ENCODE peak calls at places on chromosomes 3 and 15, in five cellular contexts. One of them, this sample, is unnamed.

GRCh38 chr3:120496278-120496975 is 45.6 kb upstream of the FSTL1 start:
- DNase-seq in GM20000: no peak
- DNase-seq in lower leg skin: no peak
- DNase-seq in neural crest cell: no peak
- DNase-seq in neural progenitor cell: no peak
- DNase-seq in this sample: no peak

GRCh38 chr15:23422946-23423708 is 23.9 kb downstream of the GOLGA6L2 start:
- DNase-seq in GM20000: no peak
- DNase-seq in lower leg skin: no peak
- DNase-seq in neural crest cell: no peak
- DNase-seq in neural progenitor cell: no peak
- DNase-seq in this sample: no peak

GRCh38 chr3:188090626-188091309 is 63.2 kb upstream of the LPP start:
- DNase-seq in GM20000: no peak
- DNase-seq in lower leg skin: no peak
- DNase-seq in neural crest cell: no peak
- DNase-seq in neural progenitor cell: no peak
- DNase-seq in this sample: no peak

GRCh38 chr15:91385301-91385700 is 285.2 kb downstream of the SV2B start:
- DNase-seq in GM20000: no peak
- DNase-seq in lower leg skin: no peak
- DNase-seq in neural crest cell: no peak
- DNase-seq in neural progenitor cell: no peak
- DNase-seq in this sample: no peak

GRCh38 chr15:82858932-82859331 is 49.5 kb downstream of the WHAMM start:
- DNase-seq in GM20000: no peak
- DNase-seq in lower leg skin: no peak
- DNase-seq in neural crest cell: no peak
- DNase-seq in neural progenitor cell: no peak
- DNase-seq in this sample: no peak

GRCh38 chr15:65981837-65982696 is 112.8 kb downstream of the RAB11A start:
- DNase-seq in GM20000: peak
- DNase-seq in lower leg skin: no peak
- DNase-seq in neural crest cell: peak
- DNase-seq in neural progenitor cell: peak
- DNase-seq in this sample: peak

GRCh38 chr3:101685870-101686307 is 629 bp downstream of the RPL24 start:
- DNase-seq in GM20000: no peak
- DNase-seq in lower leg skin: no peak
- DNase-seq in neural crest cell: peak
- DNase-seq in neural progenitor cell: no peak
- DNase-seq in this sample: no peak

GRCh38 chr15:74830868-74831267 is 4.4 kb downstream of the CPLX3 start:
- DNase-seq in GM20000: no peak
- DNase-seq in lower leg skin: no peak
- DNase-seq in neural crest cell: no peak
- DNase-seq in neural progenitor cell: no peak
- DNase-seq in this sample: no peak

GRCh38 chr15:58331903-58332675 is 99.7 kb upstream of the LIPC start:
- DNase-seq in GM20000: peak
- DNase-seq in lower leg skin: peak
- DNase-seq in neural crest cell: peak
- DNase-seq in neural progenitor cell: peak
- DNase-seq in this sample: peak

GRCh38 chr3:185362850-185363661 is at the start of gene MAP3K13:
- DNase-seq in GM20000: peak
- DNase-seq in lower leg skin: peak
- DNase-seq in neural crest cell: peak
- DNase-seq in neural progenitor cell: peak
- DNase-seq in this sample: peak

GRCh38 chr15:99253381-99254090 is 2.3 kb downstream of the LRRC28 start:
- DNase-seq in GM20000: peak
- DNase-seq in lower leg skin: no peak
- DNase-seq in neural crest cell: no peak
- DNase-seq in neural progenitor cell: no peak
- DNase-seq in this sample: no peak
- TF ChIP-seq CTCF in GM20000: no peak
- TF ChIP-seq CTCF in lower leg skin: no peak
- TF ChIP-seq CTCF in neural crest cell: no peak
- TF ChIP-seq CTCF in neural progenitor cell: no peak
- TF ChIP-seq CTCF in this sample: no peak

DNA sequence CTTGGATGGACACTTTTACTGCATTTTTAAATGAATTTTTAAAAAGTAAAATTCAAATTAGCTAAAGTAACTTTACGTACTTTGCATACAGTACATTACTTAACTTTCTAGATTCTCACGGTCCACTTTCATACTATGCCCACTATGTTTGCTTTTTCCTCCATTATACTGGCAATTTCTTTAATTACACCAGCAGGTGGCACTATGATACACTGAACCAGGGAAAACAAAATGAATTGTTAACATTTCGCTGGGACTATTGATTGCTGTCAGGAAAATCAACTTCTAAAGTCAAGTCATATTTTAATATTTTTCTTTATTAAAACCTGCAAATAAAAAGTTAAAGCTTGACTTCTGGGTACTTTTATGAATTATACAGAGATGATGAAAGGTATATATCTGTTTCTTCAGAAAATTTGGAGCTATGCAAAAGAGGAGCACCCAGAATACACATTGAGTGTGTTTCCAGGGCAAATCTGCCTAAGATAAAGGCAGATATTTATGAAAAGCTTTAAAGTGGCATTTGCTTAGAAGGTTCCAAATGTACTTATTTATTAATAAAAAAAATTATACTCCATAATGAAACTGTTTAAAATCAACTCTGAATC is 21.8 kb upstream of the POU1F1 start:
- DNase-seq in GM20000: peak
- DNase-seq in lower leg skin: no peak
- DNase-seq in neural crest cell: no peak
- DNase-seq in neural progenitor cell: peak
- DNase-seq in this sample: peak
- TF ChIP-seq CTCF in GM20000: peak
- TF ChIP-seq CTCF in lower leg skin: no peak
- TF ChIP-seq CTCF in neural crest cell: peak
- TF ChIP-seq CTCF in neural progenitor cell: peak
- TF ChIP-seq CTCF in this sample: peak

GRCh38 chr15:41583795-41584194 is 24.8 kb downstream of the TYRO3 start:
- DNase-seq in GM20000: no peak
- DNase-seq in lower leg skin: no peak
- DNase-seq in neural crest cell: no peak
- DNase-seq in neural progenitor cell: no peak
- DNase-seq in this sample: no peak
- TF ChIP-seq CTCF in GM20000: no peak
- TF ChIP-seq CTCF in lower leg skin: no peak
- TF ChIP-seq CTCF in neural crest cell: no peak
- TF ChIP-seq CTCF in neural progenitor cell: no peak
- TF ChIP-seq CTCF in this sample: no peak

GRCh38 chr3:43838877-43839276 is 148.1 kb downstream of the ABHD5 start:
- DNase-seq in GM20000: no peak
- DNase-seq in lower leg skin: no peak
- DNase-seq in neural crest cell: no peak
- DNase-seq in neural progenitor cell: no peak
- DNase-seq in this sample: no peak
- TF ChIP-seq CTCF in GM20000: no peak
- TF ChIP-seq CTCF in lower leg skin: no peak
- TF ChIP-seq CTCF in neural crest cell: no peak
- TF ChIP-seq CTCF in neural progenitor cell: no peak
- TF ChIP-seq CTCF in this sample: peak

GRCh38 chr3:128322030-128323022 is 144.4 kb downstream of the DNAJB8 start:
- DNase-seq in GM20000: peak
- DNase-seq in lower leg skin: no peak
- DNase-seq in neural crest cell: peak
- DNase-seq in neural progenitor cell: peak
- DNase-seq in this sample: peak
- TF ChIP-seq CTCF in GM20000: peak
- TF ChIP-seq CTCF in lower leg skin: no peak
- TF ChIP-seq CTCF in neural crest cell: peak
- TF ChIP-seq CTCF in neural progenitor cell: peak
- TF ChIP-seq CTCF in this sample: peak

DNA sequence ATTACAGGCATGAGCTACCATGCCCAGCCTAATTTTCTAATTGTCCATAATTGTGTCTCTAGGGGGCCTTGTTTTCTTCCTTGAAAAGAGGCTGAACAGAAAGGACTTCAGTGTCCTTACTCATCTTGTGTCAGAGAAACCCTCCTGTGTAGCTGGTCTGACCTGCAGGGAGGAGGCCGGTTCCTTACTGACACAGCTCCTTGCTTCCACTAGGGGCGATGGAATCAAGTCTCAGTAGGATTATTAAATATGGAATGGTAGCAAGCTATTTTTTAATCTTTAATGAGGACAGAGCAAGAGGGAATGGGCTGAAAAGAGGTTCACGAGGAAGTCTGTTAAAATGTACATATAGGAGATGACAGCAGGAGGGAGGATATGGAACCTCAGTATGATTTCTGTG is 8.6 kb downstream of the LPCAT4 start:
- DNase-seq in GM20000: no peak
- DNase-seq in lower leg skin: no peak
- DNase-seq in neural crest cell: no peak
- DNase-seq in neural progenitor cell: no peak
- DNase-seq in this sample: no peak
- TF ChIP-seq CTCF in GM20000: no peak
- TF ChIP-seq CTCF in lower leg skin: no peak
- TF ChIP-seq CTCF in neural crest cell: peak
- TF ChIP-seq CTCF in neural progenitor cell: peak
- TF ChIP-seq CTCF in this sample: no peak

GRCh38 chr3:14296352-14296751 is 106.1 kb upstream of the SLC6A6 start:
- DNase-seq in GM20000: no peak
- DNase-seq in lower leg skin: no peak
- DNase-seq in neural crest cell: no peak
- DNase-seq in neural progenitor cell: no peak
- DNase-seq in this sample: no peak
- TF ChIP-seq CTCF in GM20000: no peak
- TF ChIP-seq CTCF in lower leg skin: no peak
- TF ChIP-seq CTCF in neural crest cell: no peak
- TF ChIP-seq CTCF in neural progenitor cell: no peak
- TF ChIP-seq CTCF in this sample: no peak

This sample was measured in GM12865.